ENCODE peak calls at places on chromosomes 4 and X, in ten cellular contexts. One of them, this sample, is unnamed.

GRCh38 chr4:42398448-42399355 is 1.4 kb downstream of the SHISA3 start:
- DNase-seq in WERI-Rb-1: peak; percentile 44
- DNase-seq in endodermal cell: peak; percentile 84
- DNase-seq in GM19239: no peak
- DNase-seq in mucosa of gallbladder: no peak
- DNase-seq in stimulated activated CD4-positive, alpha-beta T cell treated with anti-CD3 and anti-CD28 coated beads, Interleukin-4, amount 100 ng/mL, for 4 hours: no peak
- DNase-seq in amygdala: no peak
- DNase-seq in WTC11: peak; percentile 64
- DNase-seq in vagina: no peak
- DNase-seq in coronary artery: no peak
- DNase-seq in this sample: peak; percentile 28

GRCh38 chr4:165684177-165684870 is 188.7 kb upstream of the TLL1 start:
- DNase-seq in WERI-Rb-1: no peak
- DNase-seq in endodermal cell: no peak
- DNase-seq in GM19239: no peak
- DNase-seq in mucosa of gallbladder: no peak
- DNase-seq in stimulated activated CD4-positive, alpha-beta T cell treated with anti-CD3 and anti-CD28 coated beads, Interleukin-4, amount 100 ng/mL, for 4 hours: no peak
- DNase-seq in amygdala: no peak
- DNase-seq in WTC11: no peak
- DNase-seq in vagina: no peak
- DNase-seq in coronary artery: no peak
- DNase-seq in this sample: no peak

GRCh38 chr4:187840814-187841213 is 154.8 kb upstream of the ZFP42 start:
- DNase-seq in WERI-Rb-1: no peak
- DNase-seq in endodermal cell: no peak
- DNase-seq in GM19239: no peak
- DNase-seq in mucosa of gallbladder: no peak
- DNase-seq in stimulated activated CD4-positive, alpha-beta T cell treated with anti-CD3 and anti-CD28 coated beads, Interleukin-4, amount 100 ng/mL, for 4 hours: no peak
- DNase-seq in amygdala: no peak
- DNase-seq in WTC11: no peak
- DNase-seq in vagina: no peak
- DNase-seq in coronary artery: no peak
- DNase-seq in this sample: no peak

GRCh38 chr4:42397635-42398447 is 553 bp downstream of the SHISA3 start:
- DNase-seq in WERI-Rb-1: peak; percentile 52
- DNase-seq in endodermal cell: peak; percentile 83
- DNase-seq in GM19239: no peak
- DNase-seq in mucosa of gallbladder: no peak
- DNase-seq in stimulated activated CD4-positive, alpha-beta T cell treated with anti-CD3 and anti-CD28 coated beads, Interleukin-4, amount 100 ng/mL, for 4 hours: no peak
- DNase-seq in amygdala: peak; percentile 5
- DNase-seq in WTC11: no peak
- DNase-seq in vagina: no peak
- DNase-seq in coronary artery: no peak
- DNase-seq in this sample: peak; percentile 46

GRCh38 chr4:7806080-7806630 is 133.5 kb downstream of the AFAP1 start:
- DNase-seq in WERI-Rb-1: no peak
- DNase-seq in endodermal cell: peak; percentile 60
- DNase-seq in GM19239: no peak
- DNase-seq in mucosa of gallbladder: peak; percentile 71
- DNase-seq in stimulated activated CD4-positive, alpha-beta T cell treated with anti-CD3 and anti-CD28 coated beads, Interleukin-4, amount 100 ng/mL, for 4 hours: no peak
- DNase-seq in amygdala: peak; percentile 65
- DNase-seq in WTC11: peak; percentile 41
- DNase-seq in vagina: no peak
- DNase-seq in coronary artery: peak; percentile 88
- DNase-seq in this sample: no peak

GRCh38 chrX:37825225-37825842 is 22.0 kb downstream of the DYNLT3 start:
- DNase-seq in WERI-Rb-1: peak; percentile 33
- DNase-seq in endodermal cell: peak; percentile 74
- DNase-seq in GM19239: no peak
- DNase-seq in mucosa of gallbladder: peak; percentile 49
- DNase-seq in stimulated activated CD4-positive, alpha-beta T cell treated with anti-CD3 and anti-CD28 coated beads, Interleukin-4, amount 100 ng/mL, for 4 hours: peak; percentile 28
- DNase-seq in amygdala: no peak
- DNase-seq in WTC11: peak; percentile 31
- DNase-seq in vagina: no peak
- DNase-seq in coronary artery: no peak
- DNase-seq in this sample: no peak

GRCh38 chrX:49174723-49175122 is 3.0 kb downstream of the PLP2 start:
- DNase-seq in WERI-Rb-1: no peak
- DNase-seq in endodermal cell: no peak
- DNase-seq in GM19239: no peak
- DNase-seq in mucosa of gallbladder: no peak
- DNase-seq in stimulated activated CD4-positive, alpha-beta T cell treated with anti-CD3 and anti-CD28 coated beads, Interleukin-4, amount 100 ng/mL, for 4 hours: no peak
- DNase-seq in amygdala: no peak
- DNase-seq in WTC11: no peak
- DNase-seq in vagina: no peak
- DNase-seq in coronary artery: no peak
- DNase-seq in this sample: no peak

GRCh38 chr4:15355464-15355863 is 72.4 kb upstream of the C1QTNF7 start:
- DNase-seq in WERI-Rb-1: no peak
- DNase-seq in endodermal cell: peak; percentile 47
- DNase-seq in GM19239: no peak
- DNase-seq in mucosa of gallbladder: no peak
- DNase-seq in stimulated activated CD4-positive, alpha-beta T cell treated with anti-CD3 and anti-CD28 coated beads, Interleukin-4, amount 100 ng/mL, for 4 hours: no peak
- DNase-seq in amygdala: no peak
- DNase-seq in WTC11: no peak
- DNase-seq in vagina: no peak
- DNase-seq in coronary artery: no peak
- DNase-seq in this sample: no peak

GRCh38 chr4:118888666-118889312 is at the start of gene SYNPO2:
- DNase-seq in WERI-Rb-1: peak; percentile 80
- DNase-seq in endodermal cell: peak; percentile 93
- DNase-seq in GM19239: peak; percentile 9
- DNase-seq in mucosa of gallbladder: peak; percentile 81
- DNase-seq in stimulated activated CD4-positive, alpha-beta T cell treated with anti-CD3 and anti-CD28 coated beads, Interleukin-4, amount 100 ng/mL, for 4 hours: no peak
- DNase-seq in amygdala: peak; percentile 68
- DNase-seq in WTC11: peak; percentile 86
- DNase-seq in vagina: peak; percentile 93
- DNase-seq in coronary artery: peak; percentile 90
- DNase-seq in this sample: peak; percentile 35

GRCh38 chr4:12729384-12729783 is 754.8 kb downstream of the RAB28 start:
- DNase-seq in WERI-Rb-1: no peak
- DNase-seq in endodermal cell: no peak
- DNase-seq in GM19239: peak; percentile 6
- DNase-seq in mucosa of gallbladder: no peak
- DNase-seq in stimulated activated CD4-positive, alpha-beta T cell treated with anti-CD3 and anti-CD28 coated beads, Interleukin-4, amount 100 ng/mL, for 4 hours: no peak
- DNase-seq in amygdala: no peak
- DNase-seq in WTC11: no peak
- DNase-seq in vagina: no peak
- DNase-seq in coronary artery: no peak
- DNase-seq in this sample: peak; percentile 22

GRCh38 chrX:101550825-101551767 is 749 bp downstream of the ARMCX1 start:
- DNase-seq in WERI-Rb-1: no peak
- DNase-seq in endodermal cell: peak; percentile 79
- DNase-seq in GM19239: no peak
- DNase-seq in mucosa of gallbladder: no peak
- DNase-seq in stimulated activated CD4-positive, alpha-beta T cell treated with anti-CD3 and anti-CD28 coated beads, Interleukin-4, amount 100 ng/mL, for 4 hours: no peak
- DNase-seq in amygdala: peak; percentile 35
- DNase-seq in WTC11: peak; percentile 55
- DNase-seq in vagina: peak; percentile 86
- DNase-seq in coronary artery: no peak
- DNase-seq in this sample: no peak

GRCh38 chr4:5378002-5378401 is 326.7 kb downstream of the STK32B start:
- DNase-seq in WERI-Rb-1: peak; percentile 69
- DNase-seq in endodermal cell: no peak
- DNase-seq in GM19239: no peak
- DNase-seq in mucosa of gallbladder: no peak
- DNase-seq in stimulated activated CD4-positive, alpha-beta T cell treated with anti-CD3 and anti-CD28 coated beads, Interleukin-4, amount 100 ng/mL, for 4 hours: no peak
- DNase-seq in amygdala: no peak
- DNase-seq in WTC11: peak; percentile 36
- DNase-seq in vagina: no peak
- DNase-seq in coronary artery: no peak
- DNase-seq in this sample: no peak

GRCh38 chrX:132631579-132632232 is 142.9 kb upstream of the MBNL3 start:
- DNase-seq in WERI-Rb-1: no peak
- DNase-seq in endodermal cell: no peak
- DNase-seq in GM19239: no peak
- DNase-seq in mucosa of gallbladder: no peak
- DNase-seq in stimulated activated CD4-positive, alpha-beta T cell treated with anti-CD3 and anti-CD28 coated beads, Interleukin-4, amount 100 ng/mL, for 4 hours: no peak
- DNase-seq in amygdala: no peak
- DNase-seq in WTC11: no peak
- DNase-seq in vagina: peak; percentile 22
- DNase-seq in coronary artery: no peak
- DNase-seq in this sample: peak; percentile 21

GRCh38 chr4:140351778-140352177 is 21.7 kb upstream of the SCOC start:
- DNase-seq in WERI-Rb-1: no peak
- DNase-seq in endodermal cell: no peak
- DNase-seq in GM19239: no peak
- DNase-seq in mucosa of gallbladder: no peak
- DNase-seq in stimulated activated CD4-positive, alpha-beta T cell treated with anti-CD3 and anti-CD28 coated beads, Interleukin-4, amount 100 ng/mL, for 4 hours: no peak
- DNase-seq in amygdala: peak; percentile 30
- DNase-seq in WTC11: no peak
- DNase-seq in vagina: no peak
- DNase-seq in coronary artery: no peak
- DNase-seq in this sample: no peak

GRCh38 chr4:1582227-1582626 is 101.9 kb downstream of the FAM53A start:
- DNase-seq in WERI-Rb-1: no peak
- DNase-seq in endodermal cell: peak; percentile 39
- DNase-seq in GM19239: no peak
- DNase-seq in mucosa of gallbladder: no peak
- DNase-seq in stimulated activated CD4-positive, alpha-beta T cell treated with anti-CD3 and anti-CD28 coated beads, Interleukin-4, amount 100 ng/mL, for 4 hours: no peak
- DNase-seq in amygdala: no peak
- DNase-seq in WTC11: no peak
- DNase-seq in vagina: no peak
- DNase-seq in coronary artery: no peak
- DNase-seq in this sample: no peak

GRCh38 chrX:119853449-119853848 is 686 bp upstream of the UPF3B start:
- DNase-seq in WERI-Rb-1: peak; percentile 8
- DNase-seq in endodermal cell: peak; percentile 45
- DNase-seq in GM19239: no peak
- DNase-seq in mucosa of gallbladder: no peak
- DNase-seq in stimulated activated CD4-positive, alpha-beta T cell treated with anti-CD3 and anti-CD28 coated beads, Interleukin-4, amount 100 ng/mL, for 4 hours: no peak
- DNase-seq in amygdala: peak; percentile 0
- DNase-seq in WTC11: no peak
- DNase-seq in vagina: no peak
- DNase-seq in coronary artery: no peak
- DNase-seq in this sample: no peak

This sample was measured in GM13977.